ENCODE peak calls at places on chromosome 21, in five cellular contexts. D is neural progenitor cell, U is mammary epithelial cell, I is DND-41, T is PC-3. F is an unnamed sample.

GRCh38 chr21:15437873-15438272 is 291.9 kb upstream of the USP25 start:
- DNase-seq in T (peak; percentile 8), D (no peak), I (no peak), U (peak; percentile 84), F (no peak)

GRCh38 chr21:31554511-31555022 is 104.9 kb upstream of the SOD1 start:
- DNase-seq in D (peak; percentile 71), U (peak; percentile 43), I (no peak), T (peak; percentile 78), F (peak; percentile 36)

GRCh38 chr21:36949171-36950141 is 17.0 kb downstream of the HLCS start:
- DNase-seq in I (no peak), U (peak; percentile 76), D (no peak), T (no peak), F (no peak)

GRCh38 chr21:39385299-39386145 is 36.6 kb upstream of the HMGN1 start:
- DNase-seq in I (no peak), U (peak; percentile 46), T (no peak), D (no peak), F (peak; percentile 87)

GRCh38 chr21:33839167-33839716 is 76.4 kb downstream of the ATP5PO start:
- DNase-seq in D (no peak), U (no peak), T (no peak), I (peak; percentile 10), F (no peak)

GRCh38 chr21:26732442-26733221 is 112.6 kb downstream of the ADAMTS1 start:
- DNase-seq in D (peak; percentile 62), U (peak; percentile 37), T (peak; percentile 64), I (peak; percentile 34), F (peak; percentile 78)

GRCh38 chr21:37421306-37421705 is 54.7 kb downstream of the DYRK1A start:
- DNase-seq in I (no peak), D (no peak), U (no peak), T (no peak), F (no peak)

GRCh38 chr21:33403128-33403785 is at the start of gene IFNGR2:
- DNase-seq in T (peak; percentile 27), U (peak; percentile 24), D (peak; percentile 77), I (peak; percentile 62), F (peak; percentile 68)

GRCh38 chr21:36923270-36923669 is 43.2 kb downstream of the HLCS start:
- DNase-seq in D (no peak), I (no peak), U (no peak), T (no peak), F (no peak)

GRCh38 chr21:33112151-33112550 is 42.2 kb downstream of the OLIG1 start:
- DNase-seq in U (no peak), T (no peak), I (no peak), D (no peak), F (no peak)

GRCh38 chr21:38968887-38969543 is 163.3 kb downstream of the ETS2 start:
- DNase-seq in D (no peak), U (no peak), I (no peak), T (no peak), F (no peak)

GRCh38 chr21:34881894-34882371 is 167.2 kb downstream of the RUNX1 start:
- DNase-seq in T (peak; percentile 96), U (peak; percentile 82), D (no peak), I (no peak), F (peak; percentile 88)
- H3K9ac ChIP-seq in T (peak overlapping the region; percentile 87), U (peak overlapping the region; percentile 100), D (no peak overlapping the region), I (peak overlapping the region; percentile 97), F (peak overlapping the region; percentile 100)

GRCh38 chr21:16768096-16768495 is 744.7 kb upstream of the CXADR start:
- DNase-seq in U (no peak), D (no peak), T (no peak), I (no peak), F (no peak)
- H3K4me1 ChIP-seq in U (no peaks in the 10 kb centered on the region), D (no peaks in the 10 kb centered on the region), T (no peaks in the 10 kb centered on the region), I (no peaks in the 10 kb centered on the region), F (no peaks in the 10 kb centered on the region)

GRCh38 chr21:29557200-29557599 is 258.5 kb downstream of the BACH1 start:
- DNase-seq in I (no peak), T (no peak), D (no peak), U (no peak), F (no peak)

GRCh38 chr21:29558331-29558730 is 259.6 kb downstream of the BACH1 start:
- DNase-seq in U (no peak), D (no peak), I (no peak), T (no peak), F (no peak)

GRCh38 chr21:29549614-29550013 is 250.9 kb downstream of the BACH1 start:
- DNase-seq in U (no peak), I (no peak), T (no peak), D (no peak), F (no peak)

DNA sequence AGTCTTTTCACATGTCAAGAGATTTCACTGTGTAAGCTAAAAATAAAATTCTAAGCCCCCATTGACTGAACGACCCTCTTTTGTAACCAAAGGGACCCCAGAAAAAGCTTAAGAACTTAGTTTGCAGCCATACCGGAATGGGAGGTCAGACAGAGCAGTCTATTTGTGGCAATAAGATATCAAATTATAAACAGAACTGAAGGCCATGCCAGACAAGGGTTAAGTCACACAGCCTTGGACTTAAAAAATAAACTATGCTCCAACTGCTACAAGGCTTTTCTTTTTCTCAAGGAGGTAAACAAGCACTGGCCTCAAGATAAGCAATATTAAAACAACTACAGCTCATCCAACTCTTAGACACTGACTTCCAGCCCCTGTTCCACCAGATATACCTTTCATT is 256.9 kb downstream of the BACH1 start:
- DNase-seq in D (no peak), T (no peak), I (no peak), U (no peak), F (no peak)
- H3K9ac ChIP-seq in D (no peak overlapping the region), T (no peak overlapping the region), I (no peak overlapping the region), U (no peak overlapping the region), F (no peak overlapping the region)

DNA sequence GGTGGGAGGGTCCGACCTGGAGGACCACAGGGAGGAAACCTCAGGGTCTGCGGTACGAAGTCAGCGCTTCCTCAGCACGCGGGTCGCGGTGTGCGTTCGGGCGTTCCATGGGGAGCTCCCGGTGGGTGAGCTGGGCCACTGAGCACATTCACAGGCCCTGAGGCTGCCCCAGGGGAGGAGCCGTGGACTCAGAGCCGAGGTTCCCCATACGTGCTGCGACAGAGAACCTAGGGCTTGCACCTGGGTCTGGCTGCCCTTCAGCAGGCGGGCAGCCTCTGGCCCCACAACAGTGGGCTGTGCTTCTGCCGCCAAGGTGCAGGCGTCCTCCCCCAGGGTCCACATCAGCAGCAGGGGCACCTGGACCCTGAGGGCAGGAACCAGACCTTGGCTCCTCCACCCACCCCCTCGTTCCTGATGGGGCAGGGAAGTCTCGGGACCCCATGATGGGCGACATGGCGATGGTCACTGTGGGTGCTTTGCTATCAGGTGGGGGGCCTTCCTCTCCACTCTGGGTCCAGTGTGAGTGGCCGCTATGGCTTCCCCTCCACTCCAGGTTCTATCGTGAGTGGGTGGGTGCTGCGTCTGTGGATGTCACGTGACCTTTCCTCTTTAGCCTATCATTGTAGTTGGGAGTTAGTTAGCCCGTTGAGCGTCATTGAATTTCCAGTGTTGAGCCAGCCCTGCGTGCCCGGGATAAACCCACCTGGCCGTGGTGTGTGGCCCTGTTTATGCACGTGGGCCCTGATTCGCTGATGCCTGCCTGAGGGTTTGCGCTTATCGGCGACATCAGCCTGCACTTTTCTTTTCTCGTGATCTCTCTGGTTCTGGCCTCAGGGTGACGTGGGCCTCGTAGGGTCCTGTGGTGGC is 27.9 kb downstream of the FTCD start:
- DNase-seq in I (no peak), T (no peak), U (no peak), D (no peak), F (no peak)
- H3K4me1 ChIP-seq in I (no peaks in the 10 kb centered on the region), T (peaks cover 3% of the 10 kb centered on the region), U (no peaks in the 10 kb centered on the region), D (peaks cover 9% of the 10 kb centered on the region), F (no peaks in the 10 kb centered on the region)

GRCh38 chr21:44929799-44930542 is 9.3 kb upstream of the ITGB2 start:
- DNase-seq in U (no peak), I (no peak), T (no peak), D (no peak), F (no peak)
- H3K9ac ChIP-seq in U (no peak overlapping the region), I (peak overlapping the region; percentile 35), T (no peak overlapping the region), D (no peak overlapping the region), F (no peak overlapping the region)

GRCh38 chr21:41217656-41218380 is 49.9 kb downstream of the BACE2 start:
- DNase-seq in U (peak; percentile 67), I (no peak), T (no peak), D (peak; percentile 32), F (peak; percentile 61)
- H3K4me1 ChIP-seq in U (peaks cover 27% of the 10 kb centered on the region), I (no peaks in the 10 kb centered on the region), T (peaks cover 15% of the 10 kb centered on the region), D (peaks cover 13% of the 10 kb centered on the region), F (peaks cover 14% of the 10 kb centered on the region)

GRCh38 chr21:45590246-45590725 is 48.0 kb upstream of the SLC19A1 start:
- DNase-seq in I (no peak), T (peak; percentile 17), D (peak; percentile 80), U (peak; percentile 7), F (peak; percentile 76)
- H3K9ac ChIP-seq in I (no peak overlapping the region), T (no peak overlapping the region), D (no peak overlapping the region), U (no peak overlapping the region), F (peak overlapping the region; percentile 59)

GRCh38 chr21:42237161-42237560 is 18.2 kb downstream of the ABCG1 start:
- DNase-seq in I (no peak), U (no peak), D (no peak), T (no peak), F (no peak)
- H3K4me1 ChIP-seq in I (peaks cover 71% of the 10 kb centered on the region), U (peaks cover 19% of the 10 kb centered on the region), D (peaks cover 47% of the 10 kb centered on the region), T (peaks cover 16% of the 10 kb centered on the region), F (peaks cover 35% of the 10 kb centered on the region)

GRCh38 chr21:17730782-17731181 is 88.4 kb downstream of the C21orf91 start:
- DNase-seq in T (peak; percentile 11), D (no peak), I (no peak), U (peak; percentile 16), F (peak; percentile 48)
- H3K9ac ChIP-seq in T (no peak overlapping the region), D (no peak overlapping the region), I (no peak overlapping the region), U (no peak overlapping the region), F (no peak overlapping the region)

F was measured in adipocyte.